ENCODE peak calls at places on chromosomes 12 and 14, in nine cellular contexts. One of them, this sample, is unnamed.

GRCh38 chr14:102994689-102995088 is 62.7 kb downstream of the CDC42BPB start:
- DNase-seq in lower leg skin: no peak
- DNase-seq in A172: no peak
- DNase-seq in LHCN-M2: no peak
- DNase-seq in SHP77: no peak
- DNase-seq in COR-L47: no peak
- DNase-seq in right cardiac atrium: no peak
- DNase-seq in Calu3: no peak
- DNase-seq in GM23338: no peak
- DNase-seq in this sample: no peak

GRCh38 chr12:77049767-77050353 is 15.5 kb downstream of the E2F7 start:
- DNase-seq in lower leg skin: no peak
- DNase-seq in SHP77: peak
- DNase-seq in GM23338: peak
- DNase-seq in right cardiac atrium: no peak
- DNase-seq in Calu3: peak
- DNase-seq in A172: peak
- DNase-seq in COR-L47: peak
- DNase-seq in LHCN-M2: peak
- DNase-seq in this sample: peak

GRCh38 chr12:6914246-6914947 is at the start of gene ENO2:
- DNase-seq in A172: no peak
- DNase-seq in LHCN-M2: peak
- DNase-seq in Calu3: peak
- DNase-seq in SHP77: peak
- DNase-seq in COR-L47: peak
- DNase-seq in right cardiac atrium: peak
- DNase-seq in lower leg skin: peak
- DNase-seq in GM23338: peak
- DNase-seq in this sample: peak

GRCh38 chr12:131434208-131435125 is 276.4 kb upstream of the SFSWAP start:
- DNase-seq in lower leg skin: no peak
- DNase-seq in right cardiac atrium: no peak
- DNase-seq in GM23338: no peak
- DNase-seq in Calu3: no peak
- DNase-seq in COR-L47: no peak
- DNase-seq in A172: no peak
- DNase-seq in LHCN-M2: no peak
- DNase-seq in SHP77: no peak
- DNase-seq in this sample: no peak

GRCh38 chr12:111745201-111745600 is 21.5 kb upstream of the ALDH2 start:
- DNase-seq in Calu3: no peak
- DNase-seq in GM23338: no peak
- DNase-seq in lower leg skin: no peak
- DNase-seq in right cardiac atrium: no peak
- DNase-seq in A172: no peak
- DNase-seq in LHCN-M2: no peak
- DNase-seq in COR-L47: no peak
- DNase-seq in SHP77: no peak
- DNase-seq in this sample: no peak

GRCh38 chr14:104443391-104444158 is 136.0 kb upstream of the C14orf180 start:
- DNase-seq in Calu3: no peak
- DNase-seq in LHCN-M2: no peak
- DNase-seq in A172: no peak
- DNase-seq in right cardiac atrium: no peak
- DNase-seq in GM23338: peak
- DNase-seq in lower leg skin: no peak
- DNase-seq in SHP77: no peak
- DNase-seq in COR-L47: peak
- DNase-seq in this sample: no peak

GRCh38 chr12:49920241-49920914 is 16.7 kb upstream of the FAIM2 start:
- DNase-seq in Calu3: peak
- DNase-seq in COR-L47: no peak
- DNase-seq in A172: no peak
- DNase-seq in lower leg skin: no peak
- DNase-seq in right cardiac atrium: peak
- DNase-seq in GM23338: no peak
- DNase-seq in LHCN-M2: no peak
- DNase-seq in SHP77: no peak
- DNase-seq in this sample: no peak

GRCh38 chr12:106358410-106359241 is 1.1 kb downstream of the POLR3B start:
- DNase-seq in A172: peak
- DNase-seq in SHP77: no peak
- DNase-seq in COR-L47: no peak
- DNase-seq in right cardiac atrium: peak
- DNase-seq in lower leg skin: no peak
- DNase-seq in LHCN-M2: peak
- DNase-seq in GM23338: no peak
- DNase-seq in Calu3: no peak
- DNase-seq in this sample: peak

GRCh38 chr12:120663741-120664140 is 23.2 kb upstream of the MLEC start:
- DNase-seq in LHCN-M2: no peak
- DNase-seq in COR-L47: no peak
- DNase-seq in right cardiac atrium: no peak
- DNase-seq in Calu3: no peak
- DNase-seq in SHP77: no peak
- DNase-seq in lower leg skin: no peak
- DNase-seq in GM23338: no peak
- DNase-seq in A172: no peak
- DNase-seq in this sample: no peak

GRCh38 chr12:76866146-76866545 is 12.7 kb downstream of the CSRP2 start:
- DNase-seq in Calu3: no peak
- DNase-seq in right cardiac atrium: no peak
- DNase-seq in lower leg skin: no peak
- DNase-seq in A172: no peak
- DNase-seq in LHCN-M2: peak
- DNase-seq in SHP77: no peak
- DNase-seq in GM23338: peak
- DNase-seq in COR-L47: no peak
- DNase-seq in this sample: no peak

GRCh38 chr14:50343424-50343823 is 31.3 kb downstream of the DMAC2L start:
- DNase-seq in GM23338: no peak
- DNase-seq in SHP77: no peak
- DNase-seq in right cardiac atrium: no peak
- DNase-seq in lower leg skin: no peak
- DNase-seq in A172: no peak
- DNase-seq in LHCN-M2: no peak
- DNase-seq in COR-L47: no peak
- DNase-seq in Calu3: no peak
- DNase-seq in this sample: no peak

GRCh38 chr14:77682158-77682553 is 25.7 kb downstream of the ALKBH1 start:
- DNase-seq in COR-L47: no peak
- DNase-seq in right cardiac atrium: no peak
- DNase-seq in Calu3: no peak
- DNase-seq in SHP77: no peak
- DNase-seq in GM23338: no peak
- DNase-seq in LHCN-M2: peak
- DNase-seq in A172: peak
- DNase-seq in lower leg skin: no peak
- DNase-seq in this sample: no peak

GRCh38 chr12:123118397-123118945 is 32.4 kb downstream of the PITPNM2 start:
- DNase-seq in A172: no peak
- DNase-seq in Calu3: no peak
- DNase-seq in LHCN-M2: no peak
- DNase-seq in COR-L47: no peak
- DNase-seq in GM23338: no peak
- DNase-seq in right cardiac atrium: no peak
- DNase-seq in SHP77: peak
- DNase-seq in lower leg skin: no peak
- DNase-seq in this sample: no peak

GRCh38 chr14:37824936-37825698 is 229.7 kb downstream of the TTC6 start:
- DNase-seq in COR-L47: no peak
- DNase-seq in Calu3: no peak
- DNase-seq in A172: no peak
- DNase-seq in lower leg skin: no peak
- DNase-seq in right cardiac atrium: no peak
- DNase-seq in LHCN-M2: peak
- DNase-seq in SHP77: no peak
- DNase-seq in GM23338: no peak
- DNase-seq in this sample: no peak

GRCh38 chr12:132886529-132887477 is 602 bp downstream of the CHFR start:
- DNase-seq in GM23338: peak
- DNase-seq in SHP77: peak
- DNase-seq in COR-L47: no peak
- DNase-seq in A172: no peak
- DNase-seq in right cardiac atrium: no peak
- DNase-seq in lower leg skin: no peak
- DNase-seq in Calu3: peak
- DNase-seq in LHCN-M2: peak
- DNase-seq in this sample: no peak

GRCh38 chr12:57810450-57810849 is 8.1 kb downstream of the AVIL start:
- DNase-seq in COR-L47: no peak
- DNase-seq in GM23338: no peak
- DNase-seq in lower leg skin: no peak
- DNase-seq in Calu3: peak
- DNase-seq in A172: peak
- DNase-seq in LHCN-M2: peak
- DNase-seq in SHP77: no peak
- DNase-seq in right cardiac atrium: no peak
- DNase-seq in this sample: no peak

GRCh38 chr14:91399868-91400640 is 17.6 kb downstream of the CCDC88C start:
- DNase-seq in SHP77: no peak
- DNase-seq in Calu3: no peak
- DNase-seq in GM23338: peak
- DNase-seq in LHCN-M2: no peak
- DNase-seq in COR-L47: no peak
- DNase-seq in right cardiac atrium: no peak
- DNase-seq in lower leg skin: no peak
- DNase-seq in A172: no peak
- DNase-seq in this sample: no peak

GRCh38 chr12:53268009-53268636 is at the start of gene ESPL1:
- DNase-seq in GM23338: peak
- DNase-seq in right cardiac atrium: peak
- DNase-seq in Calu3: peak
- DNase-seq in SHP77: peak
- DNase-seq in lower leg skin: peak
- DNase-seq in COR-L47: peak
- DNase-seq in LHCN-M2: peak
- DNase-seq in A172: peak
- DNase-seq in this sample: peak

GRCh38 chr12:69092137-69092536 is 147.2 kb upstream of the CPSF6 start:
- DNase-seq in SHP77: no peak
- DNase-seq in right cardiac atrium: no peak
- DNase-seq in GM23338: no peak
- DNase-seq in COR-L47: no peak
- DNase-seq in A172: no peak
- DNase-seq in LHCN-M2: no peak
- DNase-seq in lower leg skin: no peak
- DNase-seq in Calu3: no peak
- DNase-seq in this sample: no peak

GRCh38 chr14:67782090-67782489 is 34.3 kb downstream of the ZFYVE26 start:
- DNase-seq in COR-L47: no peak
- DNase-seq in SHP77: no peak
- DNase-seq in Calu3: no peak
- DNase-seq in GM23338: no peak
- DNase-seq in LHCN-M2: no peak
- DNase-seq in lower leg skin: no peak
- DNase-seq in A172: no peak
- DNase-seq in right cardiac atrium: no peak
- DNase-seq in this sample: no peak

GRCh38 chr14:23300687-23301223 is 1.9 kb downstream of the PPP1R3E start:
- DNase-seq in COR-L47: no peak
- DNase-seq in A172: peak
- DNase-seq in LHCN-M2: peak
- DNase-seq in lower leg skin: no peak
- DNase-seq in Calu3: peak
- DNase-seq in GM23338: peak
- DNase-seq in SHP77: peak
- DNase-seq in right cardiac atrium: peak
- DNase-seq in this sample: peak